ENCODE peak calls at places on chromosome 1, in seven cellular contexts. Z is NCI-H524 treated with DMSO at 0.1 percent for 48 hours, P is GF-D8, B is SJSA1, D is fibroblast of pulmonary artery, N is HCT116, M is retina. F is an unnamed sample.

GRCh38 chr1:17075470-17076255 is 21.8 kb upstream of the SDHB start:
- DNase-seq in Z (no peak), P (no peak), B (peak; percentile 22), D (peak; percentile 31), N (peak; percentile 18), M (no peak), F (no peak)

GRCh38 chr1:86156571-86157455 is at the start of gene COL24A1:
- DNase-seq in B (no peak), N (no peak), M (peak; percentile 79), Z (peak; percentile 23), P (no peak), D (peak; percentile 53), F (peak; percentile 76)

GRCh38 chr1:108082006-108082405 is 117.0 kb upstream of the VAV3 start:
- DNase-seq in D (no peak), B (no peak), Z (no peak), M (no peak), P (no peak), N (no peak), F (no peak)

GRCh38 chr1:239810071-239810481 is 281.6 kb upstream of the FMN2 start:
- DNase-seq in P (no peak), M (no peak), Z (no peak), D (no peak), N (no peak), B (no peak), F (no peak)

GRCh38 chr1:92599184-92599583 is 112.5 kb upstream of the GFI1 start:
- DNase-seq in N (peak; percentile 23), M (no peak), B (no peak), P (peak; percentile 73), Z (no peak), D (peak; percentile 68), F (peak; percentile 52)

GRCh38 chr1:68328485-68328884 is 96.2 kb upstream of the WLS start:
- DNase-seq in Z (no peak), B (no peak), N (no peak), P (no peak), D (peak; percentile 64), M (no peak), F (peak; percentile 53)

GRCh38 chr1:118859999-118860398 is 128.1 kb downstream of the TBX15 start:
- DNase-seq in M (no peak), B (no peak), Z (no peak), D (no peak), N (no peak), P (no peak), F (no peak)

GRCh38 chr1:924619-925323 is 1.0 kb downstream of the SAMD11 start:
- DNase-seq in B (peak; percentile 54), M (peak; percentile 73), Z (no peak), P (no peak), D (peak; percentile 29), N (no peak), F (peak; percentile 53)

GRCh38 chr1:52142220-52143153 is 598 bp downstream of the ZFYVE9 start:
- DNase-seq in B (peak; percentile 77), N (no peak), D (peak; percentile 59), Z (no peak), M (peak; percentile 89), P (no peak), F (peak; percentile 62)

GRCh38 chr1:35120458-35121133 is 41.4 kb downstream of the ZMYM1 start:
- DNase-seq in P (no peak), D (peak; percentile 14), N (no peak), Z (no peak), B (no peak), M (peak; percentile 69), F (peak; percentile 26)

GRCh38 chr1:155976062-155976912 is 2.1 kb downstream of the ARHGEF2 start:
- DNase-seq in M (peak; percentile 30), Z (peak; percentile 72), B (peak; percentile 86), D (peak; percentile 68), P (peak; percentile 84), N (no peak), F (peak; percentile 35)

GRCh38 chr1:151143986-151144385 is 2.4 kb downstream of the SEMA6C start:
- DNase-seq in N (no peak), Z (no peak), D (no peak), B (no peak), M (no peak), P (no peak), F (no peak)

F was measured in iris pigment epithelial cell.